ENCODE peak calls at places on chromosomes 13 and 19, in nine cellular contexts. Z is AG10803; L is tibial nerve; A is pancreas; R is CD4-positive, CD25-positive, alpha-beta regulatory T cell; U is HepG2; E is mesendoderm; V is brain microvascular endothelial cell; Y is left ventricle myocardium inferior. P is an unnamed sample.
A peak's percentile ranks its signal among the peaks of the same experiment; 100 is the strongest.

GRCh38 chr13:39836038-39836437 is 180.6 kb downstream of the COG6 start:
- DNase-seq in A (no peak), Z (no peak), Y (no peak), E (peak; percentile 86), R (no peak), V (no peak), L (no peak), U (no peak), P (no peak)

GRCh38 chr13:44758595-44759221 is 182.6 kb upstream of the TSC22D1 start:
- DNase-seq in A (no peak), R (no peak), E (no peak), V (peak; percentile 94), L (no peak), U (peak; percentile 22), Z (peak; percentile 76), Y (no peak), P (peak; percentile 53)

GRCh38 chr19:31099470-31100190 is 249.6 kb downstream of the TSHZ3 start:
- DNase-seq in L (no peak), Z (peak; percentile 69), R (no peak), E (no peak), V (no peak), A (no peak), U (no peak), Y (no peak), P (no peak)

GRCh38 chr19:47444388-47444821 is 25.1 kb upstream of the MEIS3 start:
- DNase-seq in A (peak; percentile 26), V (no peak), L (no peak), Y (no peak), Z (no peak), U (no peak), E (peak; percentile 63), R (peak; percentile 47), P (no peak)

GRCh38 chr13:41306271-41307150 is 4.6 kb upstream of the NAA16 start:
- DNase-seq in A (peak; percentile 56), R (no peak), L (no peak), Y (no peak), E (no peak), V (peak; percentile 2), Z (no peak), U (no peak), P (no peak)

GRCh38 chr13:48944221-48944620 is 31.5 kb upstream of the FNDC3A start:
- DNase-seq in Z (no peak), U (no peak), Y (no peak), L (no peak), A (no peak), R (no peak), V (no peak), E (no peak), P (no peak)

GRCh38 chr19:29271911-29272310 is 59.0 kb upstream of the UQCRFS1 start:
- DNase-seq in Z (no peak), A (no peak), U (no peak), R (no peak), E (no peak), V (no peak), Y (no peak), L (no peak), P (no peak)

GRCh38 chr13:102117175-102117830 is 284.5 kb downstream of the FGF14 start:
- DNase-seq in A (no peak), R (no peak), V (no peak), U (no peak), Y (no peak), L (no peak), E (no peak), Z (no peak), P (no peak)

GRCh38 chr19:51016798-51017683 is 2.5 kb downstream of the KLK10 start:
- DNase-seq in E (peak; percentile 90), Y (no peak), R (no peak), U (peak; percentile 31), Z (peak; percentile 31), L (peak; percentile 21), V (peak; percentile 14), A (peak; percentile 91), P (no peak)

DNA sequence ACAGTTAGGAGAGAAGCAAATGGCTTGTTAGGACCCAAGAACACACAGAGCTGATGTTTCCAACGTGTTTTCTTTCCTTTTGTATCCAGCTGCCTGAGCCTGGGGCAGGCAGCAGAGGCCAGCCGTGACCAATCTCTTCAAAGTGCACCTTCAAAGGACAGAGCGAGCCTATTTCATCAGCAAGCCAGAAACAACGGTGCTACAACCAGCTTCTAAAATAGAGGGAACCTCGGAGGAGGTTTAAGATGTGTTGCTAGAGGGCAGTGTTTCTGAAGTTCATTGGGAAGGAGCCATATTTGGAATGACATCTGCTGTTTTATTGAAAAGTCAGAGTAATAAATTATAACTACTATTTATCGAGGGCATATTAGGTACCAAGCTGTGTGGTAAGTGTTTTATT is 56.2 kb upstream of the RFC3 start:
- DNase-seq in A (no peak), Y (no peak), L (no peak), V (peak; percentile 11), E (peak; percentile 33), R (no peak), Z (peak; percentile 8), U (peak; percentile 23), P (no peak)
- H3K4me3 ChIP-seq in A (no peak overlapping the region), Y (no peak overlapping the region), L (no peak overlapping the region), V (no peak overlapping the region), E (no peak overlapping the region), R (no peak overlapping the region), Z (no peak overlapping the region), U (no peak overlapping the region), P (no peak overlapping the region)

GRCh38 chr19:18109363-18109730 is 11.8 kb downstream of the MAST3 start:
- DNase-seq in L (no peak), Y (no peak), Z (no peak), A (no peak), R (no peak), U (peak; percentile 53), E (no peak), V (no peak), P (peak; percentile 83)
- H3K4me3 ChIP-seq in L (peak overlapping the region; percentile 84), Y (peak overlapping the region; percentile 79), Z (peak overlapping the region; percentile 83), A (peak overlapping the region; percentile 78), R (no peak overlapping the region), U (peak overlapping the region; percentile 88), E (peak overlapping the region; percentile 58), V (peak overlapping the region; percentile 63), P (peak overlapping the region; percentile 85)

GRCh38 chr19:11539495-11540365 is 1.1 kb downstream of the CNN1 start:
- DNase-seq in U (no peak), E (peak; percentile 89), L (no peak), Y (peak; percentile 28), V (peak; percentile 28), Z (no peak), A (no peak), R (no peak), P (no peak)
- H3K4me3 ChIP-seq in U (no peak overlapping the region), E (peak overlapping the region; percentile 40), L (peak overlapping the region; percentile 43), Y (peak overlapping the region; percentile 62), V (peak overlapping the region; percentile 36), Z (peak overlapping the region; percentile 57), A (no peak overlapping the region), R (no peak overlapping the region), P (no peak overlapping the region)

DNA sequence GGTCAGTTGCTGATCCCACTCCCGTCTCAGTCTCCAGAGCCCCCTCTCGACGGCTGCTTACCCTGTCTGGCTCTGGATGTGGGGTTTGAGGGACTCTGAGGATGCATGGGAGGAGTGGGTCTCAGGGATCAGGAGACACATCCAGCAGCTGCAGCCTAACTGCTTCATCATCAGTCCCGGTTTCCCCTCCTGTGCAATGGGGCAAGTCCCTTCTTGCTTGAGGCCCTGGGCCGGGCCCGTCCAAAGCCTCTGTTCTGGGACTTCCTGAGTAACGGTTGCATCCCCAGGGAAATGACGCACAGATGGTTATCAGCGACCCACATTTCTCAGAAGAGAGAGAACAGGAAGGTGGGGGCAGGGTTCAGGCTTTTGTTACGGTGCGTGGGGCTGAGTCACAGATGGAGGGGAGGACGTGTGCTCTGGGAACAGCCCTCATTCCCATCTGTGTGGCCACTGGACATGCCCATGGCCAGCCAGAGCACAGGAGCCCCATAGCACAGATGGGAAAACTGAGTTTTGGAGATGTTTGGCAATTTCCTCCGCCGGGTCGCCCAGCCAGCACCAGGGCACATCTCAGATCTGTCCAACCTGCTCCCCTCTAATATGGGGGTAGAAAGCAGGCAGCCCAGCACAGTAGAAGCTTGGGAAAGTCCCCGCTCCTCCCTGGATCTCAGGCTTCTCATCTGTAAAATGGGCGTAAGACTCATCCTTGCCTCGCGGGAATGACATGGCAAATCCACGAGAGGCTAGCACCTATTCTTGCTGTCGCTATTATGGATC is 19.3 kb downstream of the GNA15 start:
- DNase-seq in Z (peak; percentile 99), R (peak; percentile 55), A (no peak), Y (peak; percentile 74), V (peak; percentile 100), L (no peak), U (peak; percentile 50), E (peak; percentile 74), P (peak; percentile 57)
- H3K4me3 ChIP-seq in Z (peak overlapping the region; percentile 22), R (peak overlapping the region; percentile 64), A (no peak overlapping the region), Y (peak overlapping the region; percentile 37), V (no peak overlapping the region), L (no peak overlapping the region), U (no peak overlapping the region), E (no peak overlapping the region), P (no peak overlapping the region)

GRCh38 chr19:7083076-7083956 is 13.8 kb downstream of the ZNF557 start:
- DNase-seq in Y (no peak), L (no peak), E (peak; percentile 70), A (no peak), U (no peak), Z (peak; percentile 28), R (no peak), V (peak; percentile 5), P (no peak)
- H3K4me3 ChIP-seq in Y (no peak overlapping the region), L (no peak overlapping the region), E (peak overlapping the region; percentile 58), A (no peak overlapping the region), U (no peak overlapping the region), Z (no peak overlapping the region), R (peak overlapping the region; percentile 24), V (no peak overlapping the region), P (no peak overlapping the region)

P was measured in small intestine.